ENCODE peak calls at places on chromosome 2, in six cellular contexts. One of them, this sample, is unnamed.

GRCh38 chr2:151350579-151351195 is 6.7 kb upstream of the TNFAIP6 start:
- DNase-seq in neural crest cell: no peak
- DNase-seq in AG08395: peak
- DNase-seq in DMS 273 treated with DMSO at 0.1 percent for 48 hours: no peak
- DNase-seq in activated CD4-positive, CD25-positive, alpha-beta regulatory T cell treated with anti-CD3 and anti-CD28 coated beads, Interleukin-2, amount 50 U/mL, for 72 hours: no peak
- DNase-seq in HEK293T: no peak
- DNase-seq in this sample: no peak

GRCh38 chr2:65296971-65297370 is 69.3 kb downstream of the ACTR2 start:
- DNase-seq in neural crest cell: no peak
- DNase-seq in AG08395: no peak
- DNase-seq in activated CD4-positive, CD25-positive, alpha-beta regulatory T cell treated with anti-CD3 and anti-CD28 coated beads, Interleukin-2, amount 50 U/mL, for 72 hours: no peak
- DNase-seq in DMS 273 treated with DMSO at 0.1 percent for 48 hours: no peak
- DNase-seq in HEK293T: no peak
- DNase-seq in this sample: no peak

GRCh38 chr2:147133273-147133901 is 711.4 kb upstream of the ACVR2A start:
- DNase-seq in DMS 273 treated with DMSO at 0.1 percent for 48 hours: no peak
- DNase-seq in HEK293T: no peak
- DNase-seq in neural crest cell: no peak
- DNase-seq in AG08395: no peak
- DNase-seq in activated CD4-positive, CD25-positive, alpha-beta regulatory T cell treated with anti-CD3 and anti-CD28 coated beads, Interleukin-2, amount 50 U/mL, for 72 hours: no peak
- DNase-seq in this sample: no peak

GRCh38 chr2:178193823-178194599 is at the start of gene OSBPL6:
- DNase-seq in activated CD4-positive, CD25-positive, alpha-beta regulatory T cell treated with anti-CD3 and anti-CD28 coated beads, Interleukin-2, amount 50 U/mL, for 72 hours: peak
- DNase-seq in neural crest cell: peak
- DNase-seq in DMS 273 treated with DMSO at 0.1 percent for 48 hours: peak
- DNase-seq in AG08395: peak
- DNase-seq in HEK293T: peak
- DNase-seq in this sample: peak

GRCh38 chr2:191059308-191059707 is 45.3 kb upstream of the STAT1 start:
- DNase-seq in DMS 273 treated with DMSO at 0.1 percent for 48 hours: no peak
- DNase-seq in activated CD4-positive, CD25-positive, alpha-beta regulatory T cell treated with anti-CD3 and anti-CD28 coated beads, Interleukin-2, amount 50 U/mL, for 72 hours: no peak
- DNase-seq in neural crest cell: no peak
- DNase-seq in AG08395: no peak
- DNase-seq in HEK293T: no peak
- DNase-seq in this sample: no peak

GRCh38 chr2:66866331-66867037 is 431.6 kb downstream of the MEIS1 start:
- DNase-seq in DMS 273 treated with DMSO at 0.1 percent for 48 hours: no peak
- DNase-seq in AG08395: peak
- DNase-seq in HEK293T: no peak
- DNase-seq in activated CD4-positive, CD25-positive, alpha-beta regulatory T cell treated with anti-CD3 and anti-CD28 coated beads, Interleukin-2, amount 50 U/mL, for 72 hours: no peak
- DNase-seq in neural crest cell: no peak
- DNase-seq in this sample: no peak

GRCh38 chr2:96501471-96501874 is 3.7 kb downstream of the NEURL3 start:
- DNase-seq in activated CD4-positive, CD25-positive, alpha-beta regulatory T cell treated with anti-CD3 and anti-CD28 coated beads, Interleukin-2, amount 50 U/mL, for 72 hours: no peak
- DNase-seq in DMS 273 treated with DMSO at 0.1 percent for 48 hours: no peak
- DNase-seq in HEK293T: no peak
- DNase-seq in AG08395: no peak
- DNase-seq in neural crest cell: no peak
- DNase-seq in this sample: no peak

GRCh38 chr2:61282104-61282590 is 120.2 kb downstream of the C2orf74 start:
- DNase-seq in HEK293T: no peak
- DNase-seq in DMS 273 treated with DMSO at 0.1 percent for 48 hours: no peak
- DNase-seq in neural crest cell: no peak
- DNase-seq in activated CD4-positive, CD25-positive, alpha-beta regulatory T cell treated with anti-CD3 and anti-CD28 coated beads, Interleukin-2, amount 50 U/mL, for 72 hours: no peak
- DNase-seq in AG08395: no peak
- DNase-seq in this sample: no peak

GRCh38 chr2:28802975-28803429 is 7.6 kb upstream of the SPDYA start:
- DNase-seq in AG08395: no peak
- DNase-seq in neural crest cell: no peak
- DNase-seq in HEK293T: no peak
- DNase-seq in DMS 273 treated with DMSO at 0.1 percent for 48 hours: no peak
- DNase-seq in activated CD4-positive, CD25-positive, alpha-beta regulatory T cell treated with anti-CD3 and anti-CD28 coated beads, Interleukin-2, amount 50 U/mL, for 72 hours: no peak
- DNase-seq in this sample: peak

GRCh38 chr2:232927041-232927792 is 57.2 kb downstream of the SNORC start:
- DNase-seq in neural crest cell: no peak
- DNase-seq in DMS 273 treated with DMSO at 0.1 percent for 48 hours: no peak
- DNase-seq in activated CD4-positive, CD25-positive, alpha-beta regulatory T cell treated with anti-CD3 and anti-CD28 coated beads, Interleukin-2, amount 50 U/mL, for 72 hours: no peak
- DNase-seq in AG08395: peak
- DNase-seq in HEK293T: no peak
- DNase-seq in this sample: no peak

GRCh38 chr2:62578837-62579640 is 73.0 kb upstream of the TMEM17 start:
- DNase-seq in HEK293T: no peak
- DNase-seq in neural crest cell: no peak
- DNase-seq in activated CD4-positive, CD25-positive, alpha-beta regulatory T cell treated with anti-CD3 and anti-CD28 coated beads, Interleukin-2, amount 50 U/mL, for 72 hours: no peak
- DNase-seq in DMS 273 treated with DMSO at 0.1 percent for 48 hours: no peak
- DNase-seq in AG08395: peak
- DNase-seq in this sample: peak

GRCh38 chr2:105385703-105386540 is 12.9 kb downstream of the FHL2 start:
- DNase-seq in AG08395: no peak
- DNase-seq in HEK293T: no peak
- DNase-seq in activated CD4-positive, CD25-positive, alpha-beta regulatory T cell treated with anti-CD3 and anti-CD28 coated beads, Interleukin-2, amount 50 U/mL, for 72 hours: no peak
- DNase-seq in neural crest cell: no peak
- DNase-seq in DMS 273 treated with DMSO at 0.1 percent for 48 hours: no peak
- DNase-seq in this sample: no peak

GRCh38 chr2:201854221-201854801 is 48.0 kb downstream of the CDK15 start:
- DNase-seq in activated CD4-positive, CD25-positive, alpha-beta regulatory T cell treated with anti-CD3 and anti-CD28 coated beads, Interleukin-2, amount 50 U/mL, for 72 hours: no peak
- DNase-seq in HEK293T: no peak
- DNase-seq in DMS 273 treated with DMSO at 0.1 percent for 48 hours: no peak
- DNase-seq in neural crest cell: no peak
- DNase-seq in AG08395: peak
- DNase-seq in this sample: peak

GRCh38 chr2:16137080-16137755 is 196.9 kb downstream of the MYCN start:
- DNase-seq in neural crest cell: no peak
- DNase-seq in AG08395: no peak
- DNase-seq in HEK293T: no peak
- DNase-seq in activated CD4-positive, CD25-positive, alpha-beta regulatory T cell treated with anti-CD3 and anti-CD28 coated beads, Interleukin-2, amount 50 U/mL, for 72 hours: no peak
- DNase-seq in DMS 273 treated with DMSO at 0.1 percent for 48 hours: no peak
- DNase-seq in this sample: no peak

GRCh38 chr2:67446504-67446911 is 49.4 kb downstream of the ETAA1 start:
- DNase-seq in DMS 273 treated with DMSO at 0.1 percent for 48 hours: peak
- DNase-seq in activated CD4-positive, CD25-positive, alpha-beta regulatory T cell treated with anti-CD3 and anti-CD28 coated beads, Interleukin-2, amount 50 U/mL, for 72 hours: no peak
- DNase-seq in neural crest cell: no peak
- DNase-seq in HEK293T: no peak
- DNase-seq in AG08395: no peak
- DNase-seq in this sample: peak

GRCh38 chr2:219175928-219176817 is 552 bp downstream of the CNPPD1 start:
- DNase-seq in neural crest cell: no peak
- DNase-seq in activated CD4-positive, CD25-positive, alpha-beta regulatory T cell treated with anti-CD3 and anti-CD28 coated beads, Interleukin-2, amount 50 U/mL, for 72 hours: peak
- DNase-seq in DMS 273 treated with DMSO at 0.1 percent for 48 hours: no peak
- DNase-seq in HEK293T: peak
- DNase-seq in AG08395: peak
- DNase-seq in this sample: peak

GRCh38 chr2:82968381-82968780 is 1490.7 kb downstream of the SUCLG1 start:
- DNase-seq in neural crest cell: no peak
- DNase-seq in HEK293T: no peak
- DNase-seq in DMS 273 treated with DMSO at 0.1 percent for 48 hours: no peak
- DNase-seq in AG08395: no peak
- DNase-seq in activated CD4-positive, CD25-positive, alpha-beta regulatory T cell treated with anti-CD3 and anti-CD28 coated beads, Interleukin-2, amount 50 U/mL, for 72 hours: no peak
- DNase-seq in this sample: peak

GRCh38 chr2:30684996-30685395 is 122.2 kb downstream of the CAPN13 start:
- DNase-seq in DMS 273 treated with DMSO at 0.1 percent for 48 hours: no peak
- DNase-seq in neural crest cell: no peak
- DNase-seq in activated CD4-positive, CD25-positive, alpha-beta regulatory T cell treated with anti-CD3 and anti-CD28 coated beads, Interleukin-2, amount 50 U/mL, for 72 hours: no peak
- DNase-seq in HEK293T: no peak
- DNase-seq in AG08395: no peak
- DNase-seq in this sample: no peak

GRCh38 chr2:86286518-86286917 is 50.9 kb downstream of the REEP1 start:
- DNase-seq in DMS 273 treated with DMSO at 0.1 percent for 48 hours: no peak
- DNase-seq in neural crest cell: no peak
- DNase-seq in activated CD4-positive, CD25-positive, alpha-beta regulatory T cell treated with anti-CD3 and anti-CD28 coated beads, Interleukin-2, amount 50 U/mL, for 72 hours: no peak
- DNase-seq in AG08395: no peak
- DNase-seq in HEK293T: no peak
- DNase-seq in this sample: no peak

GRCh38 chr2:161161074-161161577 is 898 bp downstream of the TANK start:
- DNase-seq in HEK293T: no peak
- DNase-seq in DMS 273 treated with DMSO at 0.1 percent for 48 hours: no peak
- DNase-seq in activated CD4-positive, CD25-positive, alpha-beta regulatory T cell treated with anti-CD3 and anti-CD28 coated beads, Interleukin-2, amount 50 U/mL, for 72 hours: no peak
- DNase-seq in AG08395: no peak
- DNase-seq in neural crest cell: no peak
- DNase-seq in this sample: no peak

GRCh38 chr2:36397040-36397616 is 41.5 kb downstream of the CRIM1 start:
- DNase-seq in activated CD4-positive, CD25-positive, alpha-beta regulatory T cell treated with anti-CD3 and anti-CD28 coated beads, Interleukin-2, amount 50 U/mL, for 72 hours: no peak
- DNase-seq in HEK293T: no peak
- DNase-seq in DMS 273 treated with DMSO at 0.1 percent for 48 hours: no peak
- DNase-seq in neural crest cell: no peak
- DNase-seq in AG08395: no peak
- DNase-seq in this sample: no peak

GRCh38 chr2:131152065-131152464 is 46.9 kb downstream of the PLEKHB2 start:
- DNase-seq in AG08395: no peak
- DNase-seq in HEK293T: no peak
- DNase-seq in activated CD4-positive, CD25-positive, alpha-beta regulatory T cell treated with anti-CD3 and anti-CD28 coated beads, Interleukin-2, amount 50 U/mL, for 72 hours: no peak
- DNase-seq in neural crest cell: no peak
- DNase-seq in DMS 273 treated with DMSO at 0.1 percent for 48 hours: no peak
- DNase-seq in this sample: no peak

GRCh38 chr2:149393647-149394046 is 63.3 kb downstream of the LYPD6 start:
- DNase-seq in activated CD4-positive, CD25-positive, alpha-beta regulatory T cell treated with anti-CD3 and anti-CD28 coated beads, Interleukin-2, amount 50 U/mL, for 72 hours: no peak
- DNase-seq in DMS 273 treated with DMSO at 0.1 percent for 48 hours: no peak
- DNase-seq in HEK293T: no peak
- DNase-seq in AG08395: no peak
- DNase-seq in neural crest cell: no peak
- DNase-seq in this sample: no peak

This sample was measured in HFFc6.